ENCODE peak calls at places on chromosomes 6 and 20, in four cellular contexts. W is HFFc6; O is brain microvascular endothelial cell; P is activated CD4-positive, alpha-beta T cell treated with anti-CD3 and anti-CD28 coated beads, Interleukin-2, amount 50 U/mL, for 48 hours. A is an unnamed sample.
A peak's percentile ranks its signal among the peaks of the same experiment; 100 is the strongest.

GRCh38 chr20:5282561-5282960 is 34.2 kb downstream of the PROKR2 start:
- DNase-seq in W (no peak), O (no peak), P (no peak), A (no peak)

GRCh38 chr6:37990762-37991525 is 171.4 kb downstream of the ZFAND3 start:
- DNase-seq in W (peak; percentile 88), O (peak; percentile 87), P (no peak), A (peak; percentile 52)

GRCh38 chr6:139699335-139699734 is 324.9 kb upstream of the CITED2 start:
- DNase-seq in W (peak; percentile 41), O (no peak), P (no peak), A (peak; percentile 50)

GRCh38 chr20:2032168-2032567 is 38.3 kb upstream of the PDYN start:
- DNase-seq in W (no peak), O (no peak), P (no peak), A (no peak)

GRCh38 chr20:17617212-17617867 is 47.5 kb downstream of the DSTN start:
- DNase-seq in W (no peak), O (no peak), P (peak; percentile 66), A (no peak)

GRCh38 chr20:10240655-10241054 is 22.0 kb downstream of the SNAP25 start:
- DNase-seq in W (no peak), O (no peak), P (no peak), A (no peak)

GRCh38 chr6:167933290-167933689 is 64.2 kb upstream of the KIF25 start:
- DNase-seq in W (no peak), O (no peak), P (no peak), A (no peak)

GRCh38 chr6:36272234-36272633 is 2.4 kb downstream of the PNPLA1 start:
- DNase-seq in W (no peak), O (no peak), P (no peak), A (no peak)

GRCh38 chr6:63802606-63803206 is 167.1 kb downstream of the PHF3 start:
- DNase-seq in W (peak; percentile 35), O (peak; percentile 39), P (no peak), A (no peak)

GRCh38 chr6:118768904-118769325 is 117.5 kb upstream of the CEP85L start:
- DNase-seq in W (no peak), O (no peak), P (no peak), A (no peak)

GRCh38 chr6:162772466-162772865 is 44.7 kb downstream of the PACRG start:
- DNase-seq in W (no peak), O (no peak), P (no peak), A (no peak)

GRCh38 chr6:156190270-156190669 is 586.9 kb upstream of the ARID1B start:
- DNase-seq in W (no peak), O (no peak), P (no peak), A (no peak)

GRCh38 chr20:35002426-35003210 is 47.0 kb downstream of the MYH7B start:
- DNase-seq in W (no peak), O (no peak), P (no peak), A (no peak)

GRCh38 chr20:60695223-60695622 is 556.8 kb upstream of the CDH4 start:
- DNase-seq in W (peak; percentile 90), O (peak; percentile 43), P (peak; percentile 4), A (peak; percentile 93)

GRCh38 chr6:75386050-75386770 is 101.6 kb upstream of the TMEM30A start:
- DNase-seq in W (peak; percentile 37), O (peak; percentile 70), P (no peak), A (no peak)

GRCh38 chr6:18148304-18149025 is 6.4 kb downstream of the TPMT start:
- DNase-seq in W (peak; percentile 93), O (peak; percentile 81), P (no peak), A (peak; percentile 92)

GRCh38 chr20:32777177-32777956 is 15.2 kb downstream of the DNMT3B start:
- DNase-seq in W (no peak), O (no peak), P (no peak), A (no peak)

A was measured in skeletal muscle cell.